ENCODE peak calls at places on chromosomes 7 and 10, in four cellular contexts. One of them, this sample, is unnamed.
A peak's percentile ranks its signal among the peaks of the same experiment; 100 is the strongest.

GRCh38 chr10:17607603-17608332 is 9.4 kb downstream of the HACD1 start:
- DNase-seq in IMR-90: peak; percentile 68
- DNase-seq in adrenal gland: peak; percentile 23
- DNase-seq in Peyer's patch: no peak
- DNase-seq in this sample: no peak

GRCh38 chr10:580796-581195 is 108.7 kb downstream of the DIP2C start:
- DNase-seq in adrenal gland: peak; percentile 71
- DNase-seq in Peyer's patch: no peak
- DNase-seq in IMR-90: peak; percentile 97
- DNase-seq in this sample: no peak

GRCh38 chr7:127736511-127736910 is 84.5 kb downstream of the SND1 start:
- DNase-seq in adrenal gland: peak; percentile 11
- DNase-seq in Peyer's patch: no peak
- DNase-seq in IMR-90: no peak
- DNase-seq in this sample: no peak

GRCh38 chr10:131473645-131474044 is 162.1 kb upstream of the TCERG1L start:
- DNase-seq in IMR-90: no peak
- DNase-seq in Peyer's patch: no peak
- DNase-seq in adrenal gland: no peak
- DNase-seq in this sample: no peak

GRCh38 chr7:83301416-83301815 is 138.7 kb upstream of the PCLO start:
- DNase-seq in adrenal gland: no peak
- DNase-seq in IMR-90: no peak
- DNase-seq in Peyer's patch: no peak
- DNase-seq in this sample: no peak

GRCh38 chr10:3238115-3238871 is 65.7 kb upstream of the PITRM1 start:
- DNase-seq in adrenal gland: no peak
- DNase-seq in Peyer's patch: no peak
- DNase-seq in IMR-90: no peak
- DNase-seq in this sample: no peak

GRCh38 chr7:143126146-143126545 is 5.7 kb upstream of the PIP start:
- DNase-seq in Peyer's patch: no peak
- DNase-seq in IMR-90: no peak
- DNase-seq in adrenal gland: no peak
- DNase-seq in this sample: no peak

GRCh38 chr10:103748020-103748419 is 107.4 kb downstream of the SH3PXD2A start:
- DNase-seq in Peyer's patch: no peak
- DNase-seq in adrenal gland: no peak
- DNase-seq in IMR-90: no peak
- DNase-seq in this sample: no peak

GRCh38 chr10:12358863-12359647 is 9.7 kb downstream of the CAMK1D start:
- DNase-seq in adrenal gland: peak; percentile 31
- DNase-seq in Peyer's patch: no peak
- DNase-seq in IMR-90: no peak
- DNase-seq in this sample: no peak

GRCh38 chr10:78448994-78449418 is 415.3 kb downstream of the RPS24 start:
- DNase-seq in IMR-90: no peak
- DNase-seq in Peyer's patch: no peak
- DNase-seq in adrenal gland: no peak
- DNase-seq in this sample: no peak

GRCh38 chr7:149369497-149369896 is 91.4 kb downstream of the ZNF777 start:
- DNase-seq in IMR-90: no peak
- DNase-seq in Peyer's patch: no peak
- DNase-seq in adrenal gland: no peak
- DNase-seq in this sample: no peak

GRCh38 chr7:24812313-24812945 is 55.2 kb upstream of the GSDME start:
- DNase-seq in adrenal gland: peak; percentile 57
- DNase-seq in Peyer's patch: peak; percentile 55
- DNase-seq in IMR-90: peak; percentile 36
- DNase-seq in this sample: peak; percentile 75

GRCh38 chr7:155459867-155460461 is 2.0 kb downstream of the EN2 start:
- DNase-seq in Peyer's patch: no peak
- DNase-seq in IMR-90: no peak
- DNase-seq in adrenal gland: no peak
- DNase-seq in this sample: no peak

GRCh38 chr10:28983799-28984198 is 305.1 kb upstream of the LYZL1 start:
- DNase-seq in adrenal gland: no peak
- DNase-seq in Peyer's patch: no peak
- DNase-seq in IMR-90: no peak
- DNase-seq in this sample: no peak

GRCh38 chr7:37683263-37684120 is at the start of gene GPR141:
- DNase-seq in IMR-90: no peak
- DNase-seq in Peyer's patch: no peak
- DNase-seq in adrenal gland: peak; percentile 17
- DNase-seq in this sample: peak; percentile 17

GRCh38 chr7:91436655-91437054 is 172.4 kb downstream of the FZD1 start:
- DNase-seq in IMR-90: no peak
- DNase-seq in Peyer's patch: no peak
- DNase-seq in adrenal gland: no peak
- DNase-seq in this sample: no peak

GRCh38 chr7:149334930-149335329 is 72.9 kb downstream of the ZNF783 start:
- DNase-seq in adrenal gland: no peak
- DNase-seq in IMR-90: no peak
- DNase-seq in Peyer's patch: no peak
- DNase-seq in this sample: no peak

GRCh38 chr10:117574546-117575146 is 32.1 kb downstream of the EMX2 start:
- DNase-seq in Peyer's patch: no peak
- DNase-seq in IMR-90: no peak
- DNase-seq in adrenal gland: no peak
- DNase-seq in this sample: no peak

GRCh38 chr7:120725376-120726039 is 132.4 kb downstream of the TSPAN12 start:
- DNase-seq in adrenal gland: no peak
- DNase-seq in Peyer's patch: no peak
- DNase-seq in IMR-90: peak; percentile 45
- DNase-seq in this sample: no peak

GRCh38 chr7:133554330-133554729 is 301.5 kb downstream of the EXOC4 start:
- DNase-seq in Peyer's patch: no peak
- DNase-seq in adrenal gland: no peak
- DNase-seq in IMR-90: no peak
- DNase-seq in this sample: no peak

GRCh38 chr7:87154569-87154968 is 2.3 kb downstream of the DMTF1 start:
- DNase-seq in Peyer's patch: no peak
- DNase-seq in IMR-90: no peak
- DNase-seq in adrenal gland: no peak
- DNase-seq in this sample: no peak

GRCh38 chr10:113007343-113007771 is 57.3 kb downstream of the TCF7L2 start:
- DNase-seq in IMR-90: no peak
- DNase-seq in adrenal gland: no peak
- DNase-seq in Peyer's patch: no peak
- DNase-seq in this sample: no peak

GRCh38 chr10:5945561-5946418 is 31.6 kb downstream of the IL15RA start:
- DNase-seq in IMR-90: peak; percentile 97
- DNase-seq in Peyer's patch: no peak
- DNase-seq in adrenal gland: peak; percentile 68
- DNase-seq in this sample: peak; percentile 35

GRCh38 chr10:5944389-5945202 is 32.7 kb downstream of the IL15RA start:
- DNase-seq in adrenal gland: peak; percentile 92
- DNase-seq in IMR-90: peak; percentile 100
- DNase-seq in Peyer's patch: no peak
- DNase-seq in this sample: peak; percentile 38

GRCh38 chr10:5943536-5943935 is 33.8 kb downstream of the IL15RA start:
- DNase-seq in Peyer's patch: no peak
- DNase-seq in adrenal gland: peak; percentile 51
- DNase-seq in IMR-90: peak; percentile 59
- DNase-seq in this sample: peak; percentile 28

GRCh38 chr10:5946786-5947185 is 30.6 kb downstream of the IL15RA start:
- DNase-seq in adrenal gland: no peak
- DNase-seq in IMR-90: no peak
- DNase-seq in Peyer's patch: peak; percentile 49
- DNase-seq in this sample: no peak

GRCh38 chr10:5945203-5945534 is 32.2 kb downstream of the IL15RA start:
- DNase-seq in Peyer's patch: no peak
- DNase-seq in IMR-90: no peak
- DNase-seq in adrenal gland: no peak
- DNase-seq in this sample: no peak
- H3K4me3 ChIP-seq in Peyer's patch: no peak overlapping the region
- H3K4me3 ChIP-seq in IMR-90: no peak overlapping the region
- H3K4me3 ChIP-seq in adrenal gland: peak overlapping the region; percentile 38
- H3K4me3 ChIP-seq in this sample: no peak overlapping the region

GRCh38 chr10:11236234-11236633 is 218.6 kb downstream of the CELF2 start:
- DNase-seq in adrenal gland: no peak
- DNase-seq in IMR-90: peak; percentile 4
- DNase-seq in Peyer's patch: no peak
- DNase-seq in this sample: no peak

GRCh38 chr10:11234857-11235640 is 217.4 kb downstream of the CELF2 start:
- DNase-seq in Peyer's patch: no peak
- DNase-seq in IMR-90: no peak
- DNase-seq in adrenal gland: no peak
- DNase-seq in this sample: no peak

GRCh38 chr10:11238893-11239292 is 221.2 kb downstream of the CELF2 start:
- DNase-seq in Peyer's patch: no peak
- DNase-seq in IMR-90: no peak
- DNase-seq in adrenal gland: no peak
- DNase-seq in this sample: no peak

GRCh38 chr10:11235771-11236170 is 218.1 kb downstream of the CELF2 start:
- DNase-seq in IMR-90: no peak
- DNase-seq in adrenal gland: no peak
- DNase-seq in Peyer's patch: no peak
- DNase-seq in this sample: no peak

DNA sequence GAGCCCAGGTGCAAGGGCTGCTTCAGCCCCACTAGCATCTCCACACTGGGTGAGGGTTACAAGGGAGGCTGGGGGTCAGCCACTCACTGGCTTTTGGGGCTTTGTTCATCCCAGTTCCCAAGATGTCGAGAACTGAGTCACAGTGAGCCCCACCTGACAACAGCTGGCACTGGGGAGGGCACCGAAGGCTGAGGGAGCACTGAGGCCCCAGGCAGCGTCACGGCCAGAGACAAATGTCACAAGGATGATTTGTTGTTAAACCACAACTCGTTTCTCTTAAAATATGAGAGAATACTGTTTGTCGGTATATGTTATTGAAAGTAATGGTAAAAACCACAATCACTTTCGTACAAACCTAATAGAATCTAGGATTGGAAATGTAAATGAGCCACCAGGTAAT is 219.9 kb downstream of the CELF2 start:
- DNase-seq in adrenal gland: no peak
- DNase-seq in IMR-90: no peak
- DNase-seq in Peyer's patch: no peak
- DNase-seq in this sample: no peak
- TF ChIP-seq POLR2A in adrenal gland: no peak
- TF ChIP-seq POLR2A in IMR-90: no peak
- TF ChIP-seq POLR2A in Peyer's patch: no peak
- TF ChIP-seq POLR2A in this sample: no peak

GRCh38 chr7:34673066-34673465 is 15.0 kb downstream of the NPSR1 start:
- DNase-seq in IMR-90: no peak
- DNase-seq in adrenal gland: no peak
- DNase-seq in Peyer's patch: no peak
- DNase-seq in this sample: no peak
- H3K4me1 ChIP-seq in IMR-90: no peaks in the 10 kb centered on the region
- H3K4me1 ChIP-seq in adrenal gland: no peaks in the 10 kb centered on the region
- H3K4me1 ChIP-seq in Peyer's patch: no peaks in the 10 kb centered on the region
- H3K4me1 ChIP-seq in this sample: no peaks in the 10 kb centered on the region

GRCh38 chr7:4681218-4681851 is 760 bp upstream of the FOXK1 start:
- DNase-seq in Peyer's patch: no peak
- DNase-seq in IMR-90: no peak
- DNase-seq in adrenal gland: no peak
- DNase-seq in this sample: no peak
- H3K4me3 ChIP-seq in Peyer's patch: peak overlapping the region; percentile 91
- H3K4me3 ChIP-seq in IMR-90: peak overlapping the region; percentile 91
- H3K4me3 ChIP-seq in adrenal gland: peak overlapping the region; percentile 98
- H3K4me3 ChIP-seq in this sample: no peak overlapping the region

GRCh38 chr7:97117035-97117371 is 495 bp upstream of the SDHAF3 start:
- DNase-seq in adrenal gland: no peak
- DNase-seq in Peyer's patch: no peak
- DNase-seq in IMR-90: no peak
- DNase-seq in this sample: no peak
- TF ChIP-seq POLR2A in adrenal gland: no peak
- TF ChIP-seq POLR2A in Peyer's patch: no peak
- TF ChIP-seq POLR2A in IMR-90: no peak
- TF ChIP-seq POLR2A in this sample: no peak

GRCh38 chr7:130024390-130024789 is 26.8 kb downstream of the ZC3HC1 start:
- DNase-seq in Peyer's patch: no peak
- DNase-seq in IMR-90: peak; percentile 68
- DNase-seq in adrenal gland: no peak
- DNase-seq in this sample: no peak
- H3K4me1 ChIP-seq in Peyer's patch: no peaks in the 10 kb centered on the region
- H3K4me1 ChIP-seq in IMR-90: no peaks in the 10 kb centered on the region
- H3K4me1 ChIP-seq in adrenal gland: peaks cover 11% of the 10 kb centered on the region
- H3K4me1 ChIP-seq in this sample: no peaks in the 10 kb centered on the region